ENCODE peak calls at places on chromosome 3, in eight cellular contexts. G, D, L, N, Q, Z, U and T are unnamed samples.

GRCh38 chr3:182729903-182730674 is 63.2 kb upstream of the ATP11B start:
- DNase-seq in Q (no peak), L (no peak), D (no peak), N (no peak), G (no peak), U (no peak), Z (no peak), T (no peak)

GRCh38 chr3:56291244-56291680 is 177.0 kb downstream of the ERC2 start:
- DNase-seq in Q (no peak), U (peak; percentile 99), L (no peak), G (no peak), N (no peak), Z (no peak), D (no peak), T (no peak)

GRCh38 chr3:192062186-192062585 is 601.2 kb downstream of the PYDC2 start:
- DNase-seq in G (no peak), Z (no peak), U (peak; percentile 41), D (no peak), L (no peak), N (no peak), Q (no peak), T (no peak)

GRCh38 chr3:152285509-152285908 is 16.8 kb downstream of the MBNL1 start:
- DNase-seq in Z (no peak), D (no peak), Q (no peak), G (no peak), N (no peak), L (no peak), U (no peak), T (no peak)

GRCh38 chr3:3800685-3801509 is 1.7 kb downstream of the LRRN1 start:
- DNase-seq in U (peak; percentile 29), G (no peak), Q (peak; percentile 48), N (no peak), L (peak; percentile 16), D (peak; percentile 21), Z (peak; percentile 74), T (no peak)

GRCh38 chr3:177104299-177104992 is 92.8 kb downstream of the TBL1XR1 start:
- DNase-seq in Z (no peak), L (no peak), N (no peak), G (no peak), D (no peak), U (no peak), Q (no peak), T (no peak)

GRCh38 chr3:190058486-190059241 is 62.0 kb downstream of the P3H2 start:
- DNase-seq in L (no peak), N (no peak), Q (no peak), G (no peak), D (no peak), U (peak; percentile 96), Z (no peak), T (no peak)

GRCh38 chr3:170941551-170941950 is 33.1 kb upstream of the EIF5A2 start:
- DNase-seq in G (no peak), U (no peak), D (no peak), Z (no peak), Q (no peak), L (no peak), N (no peak), T (no peak)

GRCh38 chr3:49411550-49411967 is 217 bp downstream of the RHOA start:
- DNase-seq in U (no peak), Z (peak; percentile 66), Q (peak; percentile 46), L (peak; percentile 65), D (peak; percentile 60), G (peak; percentile 49), N (no peak), T (no peak)

GRCh38 chr3:29533992-29534391 is 253.1 kb downstream of the RBMS3 start:
- DNase-seq in G (no peak), D (no peak), U (no peak), Z (no peak), N (no peak), Q (no peak), L (no peak), T (no peak)

GRCh38 chr3:87987952-87988351 is 70.9 kb downstream of the CGGBP1 start:
- DNase-seq in G (no peak), Q (no peak), D (no peak), U (peak; percentile 11), N (no peak), Z (no peak), L (no peak), T (peak; percentile 46)

GRCh38 chr3:74906181-74906580 is 291.7 kb upstream of the CNTN3 start:
- DNase-seq in U (no peak), Z (no peak), G (no peak), Q (no peak), L (no peak), N (no peak), D (no peak), T (no peak)

GRCh38 chr3:107578523-107578922 is 55.8 kb downstream of the BBX start:
- DNase-seq in U (no peak), D (no peak), Q (no peak), Z (no peak), L (no peak), N (no peak), G (no peak), T (no peak)

DNA sequence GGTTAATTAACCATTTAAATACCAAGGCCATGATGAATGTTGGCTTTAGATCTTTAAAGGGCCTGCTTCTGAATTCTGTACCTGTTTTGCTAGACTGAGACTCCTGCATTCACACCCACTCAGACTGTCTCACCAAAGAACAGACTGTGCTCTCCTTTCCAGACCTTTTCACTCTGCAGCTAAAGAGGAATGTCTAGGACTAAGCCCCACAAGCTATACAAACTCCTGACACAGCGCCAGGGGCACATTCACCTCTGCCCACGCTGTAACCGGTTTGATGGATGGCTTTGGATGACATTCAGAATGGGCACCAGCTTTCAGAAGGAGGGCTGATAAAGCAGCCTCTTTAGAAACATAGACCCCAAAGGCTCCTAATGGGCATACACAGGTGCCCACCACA is 200.1 kb downstream of the KCNMB2 start:
- DNase-seq in Q (no peak), D (no peak), U (peak; percentile 2), G (no peak), L (peak; percentile 19), N (no peak), Z (no peak), T (no peak)
- TF ChIP-seq CTCF in Q (no peak), D (no peak), U (no peak), G (no peak), L (no peak), N (no peak), Z (no peak), T (no peak)

DNA sequence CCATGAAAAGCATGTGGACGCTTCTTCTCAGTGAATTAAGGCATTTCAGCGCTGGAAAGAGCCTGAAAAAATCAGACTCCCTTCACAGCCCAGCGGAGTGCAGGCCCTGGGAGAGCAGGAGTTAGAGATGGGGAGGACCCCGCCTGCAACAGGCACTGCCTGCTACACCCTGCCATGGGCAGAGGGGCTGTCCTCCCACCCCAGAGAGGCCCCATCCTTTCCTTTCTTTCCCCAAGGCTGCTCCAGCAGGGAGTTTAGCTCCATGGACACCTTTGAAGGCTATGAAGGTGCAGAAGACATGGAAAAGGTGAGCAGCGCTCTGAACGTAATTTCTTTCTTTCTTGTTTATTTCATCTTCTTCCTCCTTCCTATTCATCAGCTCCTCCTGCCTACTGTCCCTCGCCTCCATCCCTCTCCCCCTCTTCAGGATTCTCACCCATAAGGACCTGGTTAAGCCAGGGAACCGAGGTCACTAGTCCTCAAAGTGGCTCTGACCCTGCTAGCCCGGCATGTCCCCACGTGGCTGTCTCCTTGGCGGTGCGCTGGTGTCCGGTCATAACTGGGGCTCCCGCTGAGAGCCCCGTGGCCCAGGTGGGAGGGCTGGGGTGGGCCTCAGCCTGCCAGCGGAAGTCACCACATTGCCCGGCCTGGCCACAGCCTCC is 16.1 kb upstream of the ADIPOQ start:
- DNase-seq in L (no peak), U (no peak), G (no peak), N (no peak), D (peak; percentile 32), Z (no peak), Q (no peak), T (no peak)
- H3K27me3 ChIP-seq in L (peaks cover 77% of the 10 kb centered on the region), U (peaks cover 13% of the 10 kb centered on the region), G (peaks cover 26% of the 10 kb centered on the region), N (peaks cover 12% of the 10 kb centered on the region), D (peaks cover 26% of the 10 kb centered on the region), Z (peaks cover 26% of the 10 kb centered on the region), Q (no peaks in the 10 kb centered on the region), T (peaks cover 34% of the 10 kb centered on the region)

DNA sequence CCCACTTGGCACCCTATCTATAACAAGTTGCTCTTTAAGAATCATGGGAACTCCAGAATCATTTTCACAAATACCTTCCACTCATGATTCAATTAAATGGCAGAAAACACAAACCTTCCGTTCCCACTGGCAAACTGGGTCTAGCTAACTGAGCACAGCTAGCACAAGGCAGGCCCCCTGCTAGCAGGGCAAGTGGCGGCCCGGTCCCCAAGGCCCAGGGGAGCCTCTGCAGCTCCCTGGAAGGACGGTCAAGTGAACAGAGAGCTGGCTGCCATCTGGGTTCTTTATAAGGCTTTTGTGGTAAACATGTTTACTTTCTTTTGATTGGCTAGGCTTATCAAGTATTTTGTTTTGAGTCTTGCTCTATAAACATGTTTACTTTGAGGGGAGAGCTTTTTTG is 81.5 kb downstream of the FOXP1 start:
- DNase-seq in N (no peak), U (no peak), G (no peak), L (no peak), D (no peak), Q (no peak), Z (no peak), T (no peak)
- H3K27ac ChIP-seq in N (no peak overlapping the region), U (no peak overlapping the region), G (no peak overlapping the region), L (no peak overlapping the region), D (no peak overlapping the region), Q (no peak overlapping the region), Z (no peak overlapping the region), T (no peak overlapping the region)

DNA sequence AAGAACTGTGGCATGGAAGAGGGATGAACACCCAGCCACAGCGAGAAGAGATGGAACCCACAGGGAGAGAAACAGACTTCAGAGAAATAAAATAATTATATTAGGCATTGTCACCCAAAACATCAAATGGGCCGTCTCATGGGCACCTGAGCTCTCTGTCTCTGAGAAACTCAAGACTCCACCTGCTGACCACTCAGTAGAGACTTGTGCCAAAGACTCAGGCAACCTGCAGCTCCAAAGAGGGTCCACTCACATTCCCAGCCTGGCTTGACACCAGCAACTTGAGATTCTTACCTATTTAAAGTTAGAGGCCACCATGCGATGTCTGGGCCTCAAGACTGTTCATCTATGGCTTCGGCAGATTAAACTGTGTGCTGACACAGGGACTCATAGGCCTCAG is 12.0 kb downstream of the SEMA5B start:
- DNase-seq in D (no peak), Z (no peak), G (no peak), Q (no peak), N (no peak), L (no peak), U (no peak), T (no peak)
- TF ChIP-seq CTCF in D (no peak), Z (no peak), G (no peak), Q (no peak), N (no peak), L (no peak), U (no peak), T (no peak)

DNA sequence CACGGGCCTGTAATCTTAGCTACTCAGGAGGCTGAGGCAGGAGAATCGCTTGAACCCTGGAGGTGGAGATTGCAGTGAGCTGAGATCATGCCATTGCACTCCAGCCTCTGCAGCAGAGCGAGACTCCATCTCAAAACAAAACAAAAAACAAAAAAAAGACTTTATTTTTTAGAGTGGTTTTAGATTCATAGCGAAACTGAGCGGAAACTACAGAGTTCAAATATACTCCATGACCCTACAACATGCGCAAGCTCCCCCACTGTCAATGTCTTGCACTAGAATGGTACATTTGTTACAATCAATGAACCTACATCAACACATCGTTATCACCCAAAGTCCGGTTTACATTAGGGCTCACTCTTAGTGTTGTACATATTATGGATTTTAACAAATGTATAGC is 2.2 kb upstream of the CRTAP start:
- DNase-seq in Z (no peak), D (no peak), U (no peak), G (no peak), L (no peak), Q (no peak), N (no peak), T (no peak)
- H3K27me3 ChIP-seq in Z (no peaks in the 10 kb centered on the region), D (no peaks in the 10 kb centered on the region), U (no peaks in the 10 kb centered on the region), G (no peaks in the 10 kb centered on the region), L (no peaks in the 10 kb centered on the region), Q (no peaks in the 10 kb centered on the region), N (no peaks in the 10 kb centered on the region), T (no peaks in the 10 kb centered on the region)

GRCh38 chr3:57942872-57943283 is 65.3 kb upstream of the FLNB start:
- DNase-seq in L (peak; percentile 39), Z (peak; percentile 87), D (peak; percentile 48), G (no peak), U (no peak), N (peak; percentile 60), Q (peak; percentile 71), T (no peak)
- H3K27ac ChIP-seq in L (peak overlapping the region; percentile 42), Z (peak overlapping the region; percentile 17), D (no peak overlapping the region), G (no peak overlapping the region), U (no peak overlapping the region), N (peak overlapping the region; percentile 70), Q (no peak overlapping the region), T (no peak overlapping the region)